ENCODE peak calls at places on chromosomes 3 and 15, in ten cellular contexts. P, C, A, B, E, Q, U, G, M and D are unnamed samples.

GRCh38 chr15:61195116-61196002 is 33.7 kb downstream of the RORA start:
- DNase-seq in G (peak), E (peak), Q (peak), P (peak), U (no peak), A (no peak), C (peak), B (no peak), M (no peak), D (no peak)

GRCh38 chr15:37135225-37135624 is 34.9 kb upstream of the MEIS2 start:
- DNase-seq in P (peak), B (no peak), C (no peak), E (no peak), U (no peak), G (no peak), Q (no peak), A (no peak), M (no peak), D (no peak)

GRCh38 chr3:197300361-197300760 is 1.9 kb upstream of the DLG1 start:
- DNase-seq in P (no peak), B (no peak), G (no peak), E (no peak), C (no peak), A (no peak), U (no peak), Q (no peak), M (no peak), D (peak)

GRCh38 chr15:67884514-67885225 is 44.8 kb upstream of the RNU6-1 start:
- DNase-seq in B (peak), G (peak), U (peak), Q (peak), A (peak), C (peak), M (peak), P (peak), E (peak), D (peak)

GRCh38 chr15:64232400-64232799 is 69.6 kb upstream of the PPIB start:
- DNase-seq in M (peak), A (no peak), P (no peak), U (no peak), Q (no peak), B (no peak), E (peak), G (no peak), C (no peak), D (peak)

GRCh38 chr3:139978966-139979365 is 44.0 kb downstream of the CLSTN2 start:
- DNase-seq in M (no peak), G (no peak), B (peak), Q (no peak), C (no peak), P (no peak), U (no peak), A (no peak), E (no peak), D (no peak)

GRCh38 chr3:136070953-136071949 is 105.7 kb downstream of the PPP2R3A start:
- DNase-seq in P (no peak), B (peak), E (peak), U (no peak), G (no peak), M (no peak), C (no peak), Q (no peak), A (no peak), D (peak)

GRCh38 chr15:63940956-63941620 is 105.2 kb downstream of the DAPK2 start:
- DNase-seq in G (no peak), C (no peak), Q (no peak), P (no peak), U (no peak), B (peak), M (no peak), A (no peak), E (no peak), D (no peak)

DNA sequence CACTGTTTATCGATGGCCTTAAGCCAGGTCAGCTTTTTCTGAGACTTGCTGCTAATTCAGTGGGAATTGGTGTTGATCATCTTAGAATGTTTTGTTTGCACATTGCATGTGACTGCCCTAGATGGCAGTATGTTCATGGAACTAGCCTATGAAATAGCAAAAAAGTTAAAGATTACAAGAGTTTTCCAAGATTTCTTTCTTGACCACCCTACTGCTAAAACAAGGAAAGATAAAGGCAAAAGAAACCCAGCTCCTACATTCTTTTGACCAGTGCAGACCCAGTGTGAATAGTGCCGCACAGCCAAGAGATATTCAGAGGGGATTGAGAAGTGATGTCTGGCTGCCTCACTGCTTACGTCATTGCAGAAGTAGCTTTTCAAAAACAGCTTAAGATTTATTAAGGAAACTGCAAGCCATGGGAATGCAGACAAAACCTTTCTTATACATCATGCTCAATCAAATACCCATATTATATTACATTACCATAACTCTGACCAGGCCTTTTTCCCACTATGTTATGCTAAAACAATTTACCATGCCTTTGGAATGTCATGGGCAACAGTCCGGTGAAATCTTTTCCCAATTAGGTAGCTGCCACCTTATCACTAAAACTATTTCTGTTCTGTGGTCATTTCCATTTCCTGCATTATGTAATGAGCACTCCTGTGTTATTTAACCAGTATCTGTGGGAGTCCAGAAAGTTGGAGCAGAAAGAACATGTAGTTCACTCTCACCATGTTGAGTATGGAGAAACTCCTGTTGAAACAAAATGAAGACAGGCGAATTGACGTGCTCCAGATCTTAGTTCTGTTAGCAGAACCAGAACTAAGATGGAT is 6.0 kb downstream of the PHLDB2 start:
- DNase-seq in A (no peak), Q (no peak), B (no peak), M (peak), C (peak), G (no peak), P (no peak), E (peak), U (no peak), D (peak)
- TF ChIP-seq CTCF in A (no peak), Q (no peak), B (peak), M (peak), C (peak), G (no peak), P (no peak), E (no peak), U (peak), D (peak)

DNA sequence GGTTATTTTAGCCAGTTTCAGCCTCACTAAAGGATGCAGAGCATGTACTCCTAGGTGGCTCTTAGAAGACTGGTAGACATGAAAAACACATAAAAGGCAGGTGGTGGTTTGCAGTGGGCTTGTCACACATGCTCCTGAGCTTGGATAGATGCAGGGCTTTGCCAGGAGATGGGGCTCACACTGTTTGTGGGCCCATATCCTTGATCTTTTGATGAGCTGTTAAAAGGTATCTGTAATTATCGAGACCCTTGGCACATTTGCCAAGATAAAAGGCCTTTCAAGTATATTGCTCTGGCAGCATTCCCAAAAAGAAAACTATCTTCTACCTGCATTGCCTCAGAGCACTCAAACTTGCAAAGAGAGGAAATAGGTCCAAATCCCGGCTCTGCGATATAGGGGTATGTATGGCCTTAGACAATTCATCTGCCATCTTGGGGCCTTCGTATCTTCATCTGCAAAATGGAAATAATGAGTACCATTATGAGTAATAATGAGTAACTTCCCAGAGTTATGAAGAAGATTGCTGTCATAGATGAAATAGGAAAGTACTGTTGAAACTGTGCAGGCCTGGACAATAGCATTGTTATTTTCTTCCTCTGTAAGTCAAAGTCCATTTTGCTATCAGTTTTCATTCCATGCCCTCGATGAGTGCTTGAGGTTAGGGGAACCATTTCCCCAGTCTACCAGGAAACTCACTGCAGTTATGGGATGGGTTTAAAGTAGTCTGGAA is 172.7 kb downstream of the SYNPR start:
- DNase-seq in P (no peak), Q (no peak), C (no peak), M (no peak), U (no peak), E (no peak), A (no peak), G (no peak), B (no peak), D (no peak)
- TF ChIP-seq CTCF in P (no peak), Q (no peak), C (no peak), M (no peak), U (no peak), E (no peak), A (no peak), G (no peak), B (no peak), D (peak)

GRCh38 chr3:163605915-163606314 is 1472.4 kb downstream of the SI start:
- DNase-seq in Q (no peak), B (no peak), P (no peak), G (no peak), E (no peak), U (no peak), C (no peak), A (no peak), M (no peak), D (no peak)

DNA sequence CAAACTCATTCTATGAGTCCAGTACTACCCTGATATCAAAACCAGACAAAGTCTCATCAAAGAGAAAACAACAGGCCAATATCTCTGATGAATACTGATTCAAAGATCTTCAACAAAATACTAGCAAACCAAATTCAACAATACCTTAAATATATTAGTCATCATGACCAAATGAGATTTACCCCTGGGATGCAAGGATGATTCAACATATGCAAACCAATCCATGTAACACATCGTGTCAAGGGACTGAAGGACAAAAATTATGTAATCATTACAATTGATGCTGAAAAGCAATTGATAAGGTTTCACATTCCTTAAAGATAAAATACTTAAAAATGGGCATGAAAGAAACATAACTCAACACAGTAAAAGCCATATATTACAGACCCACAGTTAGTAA is 1476.9 kb downstream of the SI start:
- DNase-seq in U (no peak), Q (no peak), A (no peak), G (no peak), E (no peak), P (no peak), B (no peak), C (no peak), M (no peak), D (no peak)
- TF ChIP-seq CTCF in U (no peak), Q (no peak), A (no peak), G (no peak), E (no peak), P (no peak), B (no peak), C (no peak), M (no peak), D (no peak)

DNA sequence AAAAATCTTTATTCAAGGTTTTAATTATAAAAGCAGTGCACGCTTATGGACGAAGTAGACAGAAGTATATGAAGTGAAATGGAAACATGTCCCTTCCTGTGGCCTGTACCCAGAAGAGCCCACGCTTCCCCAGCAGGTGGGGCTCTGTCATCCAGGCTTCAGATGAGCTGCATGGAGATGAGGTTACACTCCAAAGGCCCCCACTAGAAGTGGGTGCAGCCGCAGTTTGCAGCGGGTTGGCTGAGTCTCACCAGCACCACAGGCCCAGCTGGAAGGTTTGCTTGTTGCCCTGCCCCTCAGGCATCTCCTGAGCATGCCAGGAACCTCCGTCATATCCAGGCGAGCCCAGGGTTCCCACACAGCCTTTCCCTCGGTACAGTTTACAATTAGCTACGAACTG is 33.1 kb downstream of the PRR20G start:
- DNase-seq in G (no peak), B (peak), Q (no peak), A (no peak), C (no peak), P (no peak), E (no peak), M (no peak), U (no peak), D (no peak)
- TF ChIP-seq CTCF in G (peak), B (no peak), Q (no peak), A (no peak), C (peak), P (peak), E (peak), M (peak), U (peak), D (peak)

DNA sequence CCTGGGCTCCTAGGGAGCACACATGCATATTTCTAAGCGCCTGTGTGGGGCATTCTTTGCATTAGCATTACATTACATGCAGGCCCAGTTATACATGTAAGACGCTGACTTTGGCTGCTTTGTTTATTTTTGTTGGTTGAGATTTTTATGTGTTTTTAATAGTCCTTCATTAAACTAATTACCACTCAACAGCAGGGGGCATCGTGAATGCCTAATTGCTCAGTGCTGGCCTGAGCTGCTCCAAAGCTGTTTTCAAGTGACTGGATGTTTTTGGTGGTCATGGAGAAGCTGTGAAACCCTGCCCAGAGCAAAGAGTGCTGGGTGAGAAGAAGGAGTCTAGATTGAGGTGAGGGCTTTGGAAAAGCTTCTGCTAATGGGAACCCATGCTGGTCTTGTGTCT is 41.5 kb downstream of the GPD1L start:
- DNase-seq in E (no peak), P (no peak), U (no peak), A (no peak), Q (no peak), G (no peak), C (no peak), M (no peak), B (no peak), D (no peak)
- TF ChIP-seq CTCF in E (no peak), P (no peak), U (no peak), A (no peak), Q (no peak), G (peak), C (no peak), M (no peak), B (no peak), D (peak)

GRCh38 chr3:141521781-141522180 is 35.0 kb downstream of the RASA2 start:
- DNase-seq in E (no peak), B (no peak), Q (no peak), M (no peak), G (no peak), P (no peak), A (no peak), U (no peak), C (no peak), D (no peak)

GRCh38 chr3:141525813-141526212 is 39.0 kb downstream of the RASA2 start:
- DNase-seq in G (no peak), C (no peak), P (no peak), U (no peak), E (no peak), B (no peak), A (peak), M (no peak), Q (no peak), D (no peak)

GRCh38 chr3:141523615-141524375 is 37.0 kb downstream of the RASA2 start:
- DNase-seq in E (no peak), M (no peak), P (no peak), Q (no peak), C (no peak), G (no peak), U (no peak), A (no peak), B (no peak), D (no peak)

GRCh38 chr3:141526709-141527108 is 39.9 kb downstream of the RASA2 start:
- DNase-seq in B (no peak), P (no peak), C (no peak), M (no peak), Q (no peak), E (no peak), A (no peak), U (no peak), G (no peak), D (no peak)

DNA sequence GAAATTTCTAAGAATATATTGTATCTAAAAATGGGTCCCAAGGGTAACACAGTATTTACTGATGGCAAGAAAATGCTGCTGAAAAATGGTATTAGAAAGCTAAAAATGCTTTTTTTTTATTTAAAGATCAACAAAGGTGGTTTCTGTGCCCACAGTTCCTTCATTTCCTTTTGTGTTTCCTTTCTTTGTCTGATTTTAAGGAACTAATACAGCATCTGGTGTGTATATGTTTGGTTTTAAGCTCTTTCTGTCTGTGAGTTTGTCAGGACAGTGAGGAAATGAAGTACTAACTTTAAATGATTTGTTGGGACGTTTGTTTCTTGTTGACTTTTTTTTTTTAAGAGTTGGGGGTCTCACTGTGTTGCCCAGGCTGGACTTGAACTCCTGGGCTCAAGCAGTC is 38.2 kb downstream of the RASA2 start:
- DNase-seq in G (no peak), Q (no peak), C (no peak), M (no peak), A (no peak), U (no peak), B (no peak), E (no peak), P (no peak), D (no peak)
- TF ChIP-seq CTCF in G (no peak), Q (no peak), C (no peak), M (no peak), A (no peak), U (no peak), B (no peak), E (no peak), P (no peak), D (no peak)

GRCh38 chr3:123419850-123420292 is 29.0 kb downstream of the ADCY5 start:
- DNase-seq in C (no peak), A (peak), P (no peak), E (no peak), U (no peak), B (no peak), G (no peak), Q (no peak), M (no peak), D (peak)
- TF ChIP-seq CTCF in C (no peak), A (no peak), P (no peak), E (no peak), U (no peak), B (no peak), G (no peak), Q (no peak), M (no peak), D (no peak)

GRCh38 chr15:80878242-80878866 is 99.2 kb downstream of the CEMIP start:
- DNase-seq in E (no peak), M (no peak), P (no peak), U (no peak), Q (no peak), A (no peak), C (no peak), G (no peak), B (no peak), D (no peak)
- TF ChIP-seq CTCF in E (no peak), M (no peak), P (no peak), U (no peak), Q (no peak), A (no peak), C (no peak), G (no peak), B (no peak), D (no peak)

DNA sequence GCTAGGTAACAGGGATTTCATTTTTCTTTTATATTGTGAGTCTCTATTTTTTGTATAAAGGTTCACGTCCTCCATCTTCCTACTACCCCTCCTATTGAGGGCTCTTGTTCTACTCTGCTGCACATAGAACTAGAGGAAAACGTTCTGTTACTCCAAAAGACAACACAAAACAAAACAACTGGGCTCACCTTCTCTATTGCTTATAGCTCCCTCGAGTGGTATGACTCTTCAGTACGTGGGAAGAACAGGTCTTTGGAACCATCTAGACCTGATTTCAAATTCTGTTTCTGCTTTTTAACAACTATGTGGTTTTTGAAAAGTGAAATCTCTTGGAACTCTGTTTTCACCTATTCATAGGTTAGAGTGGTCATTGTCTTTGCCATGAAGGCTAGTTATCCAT is 515.3 kb downstream of the SOX2 start:
- DNase-seq in M (no peak), G (no peak), E (no peak), U (no peak), B (no peak), C (no peak), P (no peak), A (no peak), Q (no peak), D (no peak)
- TF ChIP-seq CTCF in M (peak), G (no peak), E (no peak), U (no peak), B (no peak), C (no peak), P (peak), A (no peak), Q (no peak), D (no peak)